ENCODE peak calls at places on chromosome X, in ten cellular contexts. One of them, this sample, is unnamed.

GRCh38 chrX:1462110-1462509 is 9.4 kb upstream of the ASMTL start:
- DNase-seq in heart right ventricle: no peak
- DNase-seq in upper lobe of right lung: no peak
- DNase-seq in NCI-H774: no peak
- DNase-seq in NCI-H1105: no peak
- DNase-seq in HCT116: no peak
- DNase-seq in activated CD4-positive, CD25-positive, alpha-beta regulatory T cell treated with anti-CD3 and anti-CD28 coated beads, Interleukin-2, amount 50 U/mL, for 72 hours: no peak
- DNase-seq in coronary artery: no peak
- DNase-seq in AML-193: no peak
- DNase-seq in activated CD8-positive, alpha-beta T cell treated with anti-CD3 and anti-CD28 coated beads for 36 hours: no peak
- DNase-seq in this sample: no peak

GRCh38 chrX:19846995-19847790 is 40.2 kb downstream of the SH3KBP1 start:
- DNase-seq in heart right ventricle: no peak
- DNase-seq in AML-193: peak
- DNase-seq in NCI-H1105: no peak
- DNase-seq in activated CD4-positive, CD25-positive, alpha-beta regulatory T cell treated with anti-CD3 and anti-CD28 coated beads, Interleukin-2, amount 50 U/mL, for 72 hours: no peak
- DNase-seq in upper lobe of right lung: no peak
- DNase-seq in activated CD8-positive, alpha-beta T cell treated with anti-CD3 and anti-CD28 coated beads for 36 hours: peak
- DNase-seq in HCT116: no peak
- DNase-seq in NCI-H774: no peak
- DNase-seq in coronary artery: peak
- DNase-seq in this sample: peak

GRCh38 chrX:13283968-13284914 is 35.6 kb downstream of the ATXN3L start:
- DNase-seq in HCT116: no peak
- DNase-seq in heart right ventricle: no peak
- DNase-seq in NCI-H1105: no peak
- DNase-seq in upper lobe of right lung: no peak
- DNase-seq in NCI-H774: no peak
- DNase-seq in activated CD4-positive, CD25-positive, alpha-beta regulatory T cell treated with anti-CD3 and anti-CD28 coated beads, Interleukin-2, amount 50 U/mL, for 72 hours: no peak
- DNase-seq in coronary artery: no peak
- DNase-seq in activated CD8-positive, alpha-beta T cell treated with anti-CD3 and anti-CD28 coated beads for 36 hours: no peak
- DNase-seq in AML-193: no peak
- DNase-seq in this sample: no peak

GRCh38 chrX:11257290-11257689 is 35.9 kb upstream of the AMELX start:
- DNase-seq in upper lobe of right lung: no peak
- DNase-seq in HCT116: no peak
- DNase-seq in heart right ventricle: no peak
- DNase-seq in NCI-H1105: no peak
- DNase-seq in activated CD8-positive, alpha-beta T cell treated with anti-CD3 and anti-CD28 coated beads for 36 hours: no peak
- DNase-seq in coronary artery: no peak
- DNase-seq in activated CD4-positive, CD25-positive, alpha-beta regulatory T cell treated with anti-CD3 and anti-CD28 coated beads, Interleukin-2, amount 50 U/mL, for 72 hours: no peak
- DNase-seq in AML-193: no peak
- DNase-seq in NCI-H774: no peak
- DNase-seq in this sample: no peak

GRCh38 chrX:104347860-104348259 is 93.1 kb upstream of the ESX1 start:
- DNase-seq in HCT116: no peak
- DNase-seq in NCI-H774: no peak
- DNase-seq in NCI-H1105: no peak
- DNase-seq in activated CD8-positive, alpha-beta T cell treated with anti-CD3 and anti-CD28 coated beads for 36 hours: no peak
- DNase-seq in AML-193: no peak
- DNase-seq in activated CD4-positive, CD25-positive, alpha-beta regulatory T cell treated with anti-CD3 and anti-CD28 coated beads, Interleukin-2, amount 50 U/mL, for 72 hours: no peak
- DNase-seq in upper lobe of right lung: no peak
- DNase-seq in heart right ventricle: no peak
- DNase-seq in coronary artery: no peak
- DNase-seq in this sample: no peak

GRCh38 chrX:153958605-153959004 is 13.0 kb downstream of the HCFC1 start:
- DNase-seq in upper lobe of right lung: no peak
- DNase-seq in activated CD8-positive, alpha-beta T cell treated with anti-CD3 and anti-CD28 coated beads for 36 hours: no peak
- DNase-seq in activated CD4-positive, CD25-positive, alpha-beta regulatory T cell treated with anti-CD3 and anti-CD28 coated beads, Interleukin-2, amount 50 U/mL, for 72 hours: no peak
- DNase-seq in NCI-H1105: no peak
- DNase-seq in NCI-H774: no peak
- DNase-seq in coronary artery: no peak
- DNase-seq in AML-193: no peak
- DNase-seq in HCT116: no peak
- DNase-seq in heart right ventricle: no peak
- DNase-seq in this sample: no peak

GRCh38 chrX:24002167-24002566 is 24.8 kb downstream of the KLHL15 start:
- DNase-seq in AML-193: no peak
- DNase-seq in upper lobe of right lung: no peak
- DNase-seq in NCI-H774: no peak
- DNase-seq in heart right ventricle: no peak
- DNase-seq in coronary artery: no peak
- DNase-seq in NCI-H1105: no peak
- DNase-seq in activated CD8-positive, alpha-beta T cell treated with anti-CD3 and anti-CD28 coated beads for 36 hours: no peak
- DNase-seq in activated CD4-positive, CD25-positive, alpha-beta regulatory T cell treated with anti-CD3 and anti-CD28 coated beads, Interleukin-2, amount 50 U/mL, for 72 hours: no peak
- DNase-seq in HCT116: no peak
- DNase-seq in this sample: no peak

GRCh38 chrX:10620121-10620699 is at the start of gene MID1:
- DNase-seq in coronary artery: peak
- DNase-seq in heart right ventricle: peak
- DNase-seq in activated CD4-positive, CD25-positive, alpha-beta regulatory T cell treated with anti-CD3 and anti-CD28 coated beads, Interleukin-2, amount 50 U/mL, for 72 hours: no peak
- DNase-seq in NCI-H1105: peak
- DNase-seq in activated CD8-positive, alpha-beta T cell treated with anti-CD3 and anti-CD28 coated beads for 36 hours: peak
- DNase-seq in HCT116: peak
- DNase-seq in upper lobe of right lung: peak
- DNase-seq in NCI-H774: peak
- DNase-seq in AML-193: no peak
- DNase-seq in this sample: no peak

GRCh38 chrX:68941385-68941952 is 112.6 kb downstream of the EFNB1 start:
- DNase-seq in activated CD8-positive, alpha-beta T cell treated with anti-CD3 and anti-CD28 coated beads for 36 hours: no peak
- DNase-seq in AML-193: no peak
- DNase-seq in activated CD4-positive, CD25-positive, alpha-beta regulatory T cell treated with anti-CD3 and anti-CD28 coated beads, Interleukin-2, amount 50 U/mL, for 72 hours: no peak
- DNase-seq in HCT116: no peak
- DNase-seq in NCI-H774: no peak
- DNase-seq in coronary artery: peak
- DNase-seq in upper lobe of right lung: no peak
- DNase-seq in NCI-H1105: no peak
- DNase-seq in heart right ventricle: no peak
- DNase-seq in this sample: no peak

GRCh38 chrX:68249401-68249831 is 183.9 kb downstream of the OPHN1 start:
- DNase-seq in AML-193: no peak
- DNase-seq in coronary artery: no peak
- DNase-seq in NCI-H774: no peak
- DNase-seq in activated CD4-positive, CD25-positive, alpha-beta regulatory T cell treated with anti-CD3 and anti-CD28 coated beads, Interleukin-2, amount 50 U/mL, for 72 hours: no peak
- DNase-seq in NCI-H1105: no peak
- DNase-seq in HCT116: no peak
- DNase-seq in heart right ventricle: peak
- DNase-seq in activated CD8-positive, alpha-beta T cell treated with anti-CD3 and anti-CD28 coated beads for 36 hours: no peak
- DNase-seq in upper lobe of right lung: no peak
- DNase-seq in this sample: no peak

GRCh38 chrX:129139837-129140679 is 383.2 kb downstream of the SMARCA1 start:
- DNase-seq in coronary artery: no peak
- DNase-seq in activated CD4-positive, CD25-positive, alpha-beta regulatory T cell treated with anti-CD3 and anti-CD28 coated beads, Interleukin-2, amount 50 U/mL, for 72 hours: no peak
- DNase-seq in activated CD8-positive, alpha-beta T cell treated with anti-CD3 and anti-CD28 coated beads for 36 hours: no peak
- DNase-seq in upper lobe of right lung: no peak
- DNase-seq in HCT116: no peak
- DNase-seq in heart right ventricle: no peak
- DNase-seq in AML-193: no peak
- DNase-seq in NCI-H1105: peak
- DNase-seq in NCI-H774: peak
- DNase-seq in this sample: no peak

GRCh38 chrX:119605398-119605738 is 856 bp downstream of the NKRF start:
- DNase-seq in activated CD8-positive, alpha-beta T cell treated with anti-CD3 and anti-CD28 coated beads for 36 hours: peak
- DNase-seq in heart right ventricle: peak
- DNase-seq in NCI-H1105: no peak
- DNase-seq in activated CD4-positive, CD25-positive, alpha-beta regulatory T cell treated with anti-CD3 and anti-CD28 coated beads, Interleukin-2, amount 50 U/mL, for 72 hours: no peak
- DNase-seq in NCI-H774: no peak
- DNase-seq in AML-193: no peak
- DNase-seq in HCT116: no peak
- DNase-seq in upper lobe of right lung: peak
- DNase-seq in coronary artery: no peak
- DNase-seq in this sample: no peak

GRCh38 chrX:18920566-18920965 is 63.3 kb downstream of the PHKA2 start:
- DNase-seq in HCT116: no peak
- DNase-seq in activated CD4-positive, CD25-positive, alpha-beta regulatory T cell treated with anti-CD3 and anti-CD28 coated beads, Interleukin-2, amount 50 U/mL, for 72 hours: no peak
- DNase-seq in NCI-H1105: no peak
- DNase-seq in activated CD8-positive, alpha-beta T cell treated with anti-CD3 and anti-CD28 coated beads for 36 hours: no peak
- DNase-seq in NCI-H774: no peak
- DNase-seq in coronary artery: no peak
- DNase-seq in upper lobe of right lung: no peak
- DNase-seq in AML-193: no peak
- DNase-seq in heart right ventricle: no peak
- DNase-seq in this sample: no peak

GRCh38 chrX:120251471-120252011 is 929 bp downstream of the ZBTB33 start:
- DNase-seq in activated CD4-positive, CD25-positive, alpha-beta regulatory T cell treated with anti-CD3 and anti-CD28 coated beads, Interleukin-2, amount 50 U/mL, for 72 hours: peak
- DNase-seq in NCI-H1105: peak
- DNase-seq in coronary artery: no peak
- DNase-seq in HCT116: no peak
- DNase-seq in AML-193: no peak
- DNase-seq in NCI-H774: peak
- DNase-seq in upper lobe of right lung: peak
- DNase-seq in activated CD8-positive, alpha-beta T cell treated with anti-CD3 and anti-CD28 coated beads for 36 hours: peak
- DNase-seq in heart right ventricle: peak
- DNase-seq in this sample: peak

GRCh38 chrX:103629295-103630170 is 758 bp downstream of the TCEAL1 start:
- DNase-seq in HCT116: no peak
- DNase-seq in NCI-H774: no peak
- DNase-seq in coronary artery: peak
- DNase-seq in upper lobe of right lung: peak
- DNase-seq in activated CD4-positive, CD25-positive, alpha-beta regulatory T cell treated with anti-CD3 and anti-CD28 coated beads, Interleukin-2, amount 50 U/mL, for 72 hours: no peak
- DNase-seq in activated CD8-positive, alpha-beta T cell treated with anti-CD3 and anti-CD28 coated beads for 36 hours: peak
- DNase-seq in NCI-H1105: peak
- DNase-seq in AML-193: no peak
- DNase-seq in heart right ventricle: peak
- DNase-seq in this sample: peak

GRCh38 chrX:124349054-124349453 is 2.7 kb downstream of the SH2D1A start:
- DNase-seq in heart right ventricle: no peak
- DNase-seq in activated CD8-positive, alpha-beta T cell treated with anti-CD3 and anti-CD28 coated beads for 36 hours: no peak
- DNase-seq in NCI-H774: no peak
- DNase-seq in NCI-H1105: no peak
- DNase-seq in HCT116: no peak
- DNase-seq in coronary artery: no peak
- DNase-seq in upper lobe of right lung: no peak
- DNase-seq in activated CD4-positive, CD25-positive, alpha-beta regulatory T cell treated with anti-CD3 and anti-CD28 coated beads, Interleukin-2, amount 50 U/mL, for 72 hours: no peak
- DNase-seq in AML-193: no peak
- DNase-seq in this sample: no peak

GRCh38 chrX:155048997-155049619 is 21.8 kb downstream of the CMC4 start:
- DNase-seq in upper lobe of right lung: no peak
- DNase-seq in NCI-H774: no peak
- DNase-seq in coronary artery: no peak
- DNase-seq in HCT116: no peak
- DNase-seq in heart right ventricle: peak
- DNase-seq in AML-193: peak
- DNase-seq in NCI-H1105: peak
- DNase-seq in activated CD4-positive, CD25-positive, alpha-beta regulatory T cell treated with anti-CD3 and anti-CD28 coated beads, Interleukin-2, amount 50 U/mL, for 72 hours: no peak
- DNase-seq in activated CD8-positive, alpha-beta T cell treated with anti-CD3 and anti-CD28 coated beads for 36 hours: peak
- DNase-seq in this sample: peak

GRCh38 chrX:154714925-154715324 is 36.0 kb downstream of the GAB3 start:
- DNase-seq in NCI-H774: peak
- DNase-seq in coronary artery: no peak
- DNase-seq in upper lobe of right lung: no peak
- DNase-seq in AML-193: peak
- DNase-seq in heart right ventricle: peak
- DNase-seq in activated CD4-positive, CD25-positive, alpha-beta regulatory T cell treated with anti-CD3 and anti-CD28 coated beads, Interleukin-2, amount 50 U/mL, for 72 hours: peak
- DNase-seq in activated CD8-positive, alpha-beta T cell treated with anti-CD3 and anti-CD28 coated beads for 36 hours: peak
- DNase-seq in HCT116: peak
- DNase-seq in NCI-H1105: peak
- DNase-seq in this sample: peak

GRCh38 chrX:357693-358471 is 28.8 kb downstream of the PPP2R3B start:
- DNase-seq in activated CD4-positive, CD25-positive, alpha-beta regulatory T cell treated with anti-CD3 and anti-CD28 coated beads, Interleukin-2, amount 50 U/mL, for 72 hours: peak
- DNase-seq in AML-193: no peak
- DNase-seq in NCI-H774: no peak
- DNase-seq in coronary artery: no peak
- DNase-seq in HCT116: no peak
- DNase-seq in NCI-H1105: no peak
- DNase-seq in heart right ventricle: no peak
- DNase-seq in activated CD8-positive, alpha-beta T cell treated with anti-CD3 and anti-CD28 coated beads for 36 hours: peak
- DNase-seq in upper lobe of right lung: peak
- DNase-seq in this sample: peak

GRCh38 chrX:49231333-49232000 is 1.7 kb downstream of the CACNA1F start:
- DNase-seq in upper lobe of right lung: no peak
- DNase-seq in NCI-H774: no peak
- DNase-seq in activated CD4-positive, CD25-positive, alpha-beta regulatory T cell treated with anti-CD3 and anti-CD28 coated beads, Interleukin-2, amount 50 U/mL, for 72 hours: no peak
- DNase-seq in NCI-H1105: no peak
- DNase-seq in HCT116: no peak
- DNase-seq in activated CD8-positive, alpha-beta T cell treated with anti-CD3 and anti-CD28 coated beads for 36 hours: no peak
- DNase-seq in heart right ventricle: no peak
- DNase-seq in AML-193: no peak
- DNase-seq in coronary artery: no peak
- DNase-seq in this sample: no peak

GRCh38 chrX:123422875-123423274 is 238.8 kb downstream of the GRIA3 start:
- DNase-seq in AML-193: peak
- DNase-seq in NCI-H774: no peak
- DNase-seq in HCT116: no peak
- DNase-seq in NCI-H1105: no peak
- DNase-seq in upper lobe of right lung: no peak
- DNase-seq in heart right ventricle: peak
- DNase-seq in activated CD4-positive, CD25-positive, alpha-beta regulatory T cell treated with anti-CD3 and anti-CD28 coated beads, Interleukin-2, amount 50 U/mL, for 72 hours: no peak
- DNase-seq in activated CD8-positive, alpha-beta T cell treated with anti-CD3 and anti-CD28 coated beads for 36 hours: no peak
- DNase-seq in coronary artery: no peak
- DNase-seq in this sample: no peak

GRCh38 chrX:131067846-131068745 is 9.9 kb downstream of the ARHGAP36 start:
- DNase-seq in HCT116: no peak
- DNase-seq in activated CD4-positive, CD25-positive, alpha-beta regulatory T cell treated with anti-CD3 and anti-CD28 coated beads, Interleukin-2, amount 50 U/mL, for 72 hours: no peak
- DNase-seq in activated CD8-positive, alpha-beta T cell treated with anti-CD3 and anti-CD28 coated beads for 36 hours: peak
- DNase-seq in upper lobe of right lung: no peak
- DNase-seq in AML-193: no peak
- DNase-seq in coronary artery: no peak
- DNase-seq in NCI-H774: no peak
- DNase-seq in heart right ventricle: no peak
- DNase-seq in NCI-H1105: no peak
- DNase-seq in this sample: no peak

GRCh38 chrX:48578661-48579128 is 4.4 kb downstream of the RBM3 start:
- DNase-seq in NCI-H774: no peak
- DNase-seq in coronary artery: no peak
- DNase-seq in heart right ventricle: no peak
- DNase-seq in NCI-H1105: no peak
- DNase-seq in activated CD4-positive, CD25-positive, alpha-beta regulatory T cell treated with anti-CD3 and anti-CD28 coated beads, Interleukin-2, amount 50 U/mL, for 72 hours: no peak
- DNase-seq in upper lobe of right lung: no peak
- DNase-seq in AML-193: no peak
- DNase-seq in activated CD8-positive, alpha-beta T cell treated with anti-CD3 and anti-CD28 coated beads for 36 hours: no peak
- DNase-seq in HCT116: no peak
- DNase-seq in this sample: no peak

This sample was measured in DND-41.